ENCODE peak calls at places on chromosome 17, in eight cellular contexts. V, Y, T, X, H, U, G and N are unnamed samples.

GRCh38 chr17:68693466-68693865 is 92.3 kb upstream of the FAM20A start:
- DNase-seq in G (no peak), X (no peak), Y (no peak), U (no peak), H (no peak), T (no peak), V (no peak), N (no peak)

GRCh38 chr17:57257911-57258885 is 1.9 kb downstream of the MSI2 start:
- DNase-seq in X (no peak), U (peak; percentile 38), H (no peak), Y (no peak), G (no peak), V (no peak), T (no peak), N (no peak)

GRCh38 chr17:39700148-39700987 is 504 bp downstream of the ERBB2 start:
- DNase-seq in T (no peak), H (peak; percentile 31), G (no peak), U (peak; percentile 29), V (no peak), Y (no peak), X (peak; percentile 68), N (no peak)

GRCh38 chr17:80663783-80664206 is 119.2 kb downstream of the RPTOR start:
- DNase-seq in V (no peak), H (no peak), Y (no peak), G (no peak), T (no peak), X (peak; percentile 55), U (peak; percentile 29), N (no peak)

GRCh38 chr17:37430051-37430591 is 23.4 kb downstream of the TADA2A start:
- DNase-seq in U (no peak), G (peak; percentile 98), T (no peak), V (no peak), X (no peak), H (no peak), Y (no peak), N (no peak)

GRCh38 chr17:57603978-57604377 is 141.1 kb downstream of the CCDC182 start:
- DNase-seq in T (peak; percentile 11), Y (peak; percentile 58), V (no peak), H (no peak), U (no peak), G (no peak), X (no peak), N (no peak)

GRCh38 chr17:19979917-19980770 is 2.5 kb upstream of the AKAP10 start:
- DNase-seq in G (no peak), H (no peak), T (no peak), X (no peak), U (no peak), V (no peak), Y (no peak), N (no peak)

GRCh38 chr17:1720856-1721386 is 3.6 kb upstream of the WDR81 start:
- DNase-seq in H (peak; percentile 62), G (peak; percentile 65), U (peak; percentile 71), X (peak; percentile 47), V (no peak), Y (no peak), T (no peak), N (peak; percentile 29)